ENCODE peak calls at places on chromosomes 2 and 18, in five cellular contexts. Z, V, W, E and A are unnamed samples.

GRCh38 chr2:60522462-60522861 is 31.0 kb downstream of the BCL11A start:
- DNase-seq in Z (no peak), V (no peak), W (no peak), E (no peak), A (no peak)

GRCh38 chr2:29921560-29921915 is at the start of gene ALK:
- DNase-seq in W (peak), V (no peak), E (peak), Z (peak), A (peak)

GRCh38 chr2:165369131-165369935 is 100.2 kb upstream of the CSRNP3 start:
- DNase-seq in Z (no peak), E (no peak), V (no peak), W (no peak), A (peak)

GRCh38 chr18:50707841-50708240 is 112.0 kb downstream of the MRO start:
- DNase-seq in V (no peak), E (no peak), W (peak), Z (no peak), A (peak)

GRCh38 chr2:233426619-233427342 is 72.5 kb downstream of the DGKD start:
- DNase-seq in V (no peak), Z (no peak), W (peak), E (no peak), A (peak)

GRCh38 chr18:9103488-9103887 is 989 bp downstream of the NDUFV2 start:
- DNase-seq in E (no peak), W (peak), Z (no peak), V (no peak), A (peak)

GRCh38 chr2:59774821-59775463 is 778.5 kb downstream of the BCL11A start:
- DNase-seq in E (no peak), W (no peak), Z (no peak), V (no peak), A (no peak)

GRCh38 chr2:170714156-170715061 is 728 bp upstream of the SP5 start:
- DNase-seq in E (no peak), Z (peak), W (no peak), V (no peak), A (no peak)

GRCh38 chr2:70785137-70785911 is 5.1 kb downstream of the FIGLA start:
- DNase-seq in Z (peak), E (no peak), W (no peak), V (no peak), A (peak)